ENCODE peak calls at places on chromosome 4, in ten cellular contexts. D, H, F, C, T, M, P, S, U and B are unnamed samples. For H3K4me1, the result is how much of the 10 kb centered on the place peaks cover.

GRCh38 chr4:8315343-8316250 is 46.0 kb downstream of the HTRA3 start:
- DNase-seq in F (peak), C (peak), H (no peak), D (no peak), T (peak), M (peak), S (no peak), P (peak), U (no peak), B (peak)

GRCh38 chr4:82696117-82696516 is 102.5 kb downstream of the SCD5 start:
- DNase-seq in S (no peak), U (no peak), T (no peak), D (no peak), M (no peak), C (no peak), F (no peak), H (no peak), P (no peak), B (no peak)

GRCh38 chr4:104743141-104743748 is 248.6 kb upstream of the CXXC4 start:
- DNase-seq in T (no peak), D (no peak), U (no peak), M (no peak), P (no peak), C (no peak), S (no peak), F (no peak), H (no peak), B (no peak)

GRCh38 chr4:181517521-181517920 is 725.7 kb upstream of the TENM3 start:
- DNase-seq in S (no peak), F (no peak), P (peak), C (no peak), T (no peak), D (no peak), H (no peak), M (no peak), U (no peak), B (no peak)

GRCh38 chr4:10015140-10015753 is 6.0 kb downstream of the SLC2A9 start:
- DNase-seq in H (no peak), F (no peak), C (no peak), D (peak), M (peak), P (peak), T (no peak), S (no peak), U (peak), B (peak)

GRCh38 chr4:38491854-38492478 is 172.0 kb upstream of the KLF3 start:
- DNase-seq in F (no peak), U (no peak), P (no peak), D (no peak), M (no peak), C (no peak), S (no peak), T (no peak), H (no peak), B (no peak)

GRCh38 chr4:139603576-139604387 is 47.8 kb upstream of the SETD7 start:
- DNase-seq in S (peak), D (no peak), U (peak), M (peak), H (no peak), T (peak), C (no peak), F (peak), P (peak), B (peak)

GRCh38 chr4:83876047-83876446 is 340.1 kb downstream of the GPAT3 start:
- DNase-seq in D (no peak), S (no peak), T (no peak), F (no peak), P (peak), M (no peak), H (no peak), C (no peak), U (no peak), B (no peak)

GRCh38 chr4:40197879-40198689 is 1.3 kb downstream of the RHOH start:
- DNase-seq in H (no peak), F (no peak), T (no peak), P (no peak), M (no peak), C (no peak), U (no peak), D (no peak), S (no peak), B (no peak)

GRCh38 chr4:153488719-153489384 is 22.7 kb downstream of the TMEM131L start:
- DNase-seq in P (no peak), M (no peak), H (no peak), U (no peak), C (peak), T (no peak), F (no peak), D (peak), S (no peak), B (peak)

GRCh38 chr4:6608758-6609414 is 31.6 kb upstream of the MRFAP1 start:
- DNase-seq in C (no peak), D (no peak), T (no peak), M (no peak), S (peak), F (no peak), U (no peak), P (no peak), H (no peak), B (no peak)

GRCh38 chr4:127479031-127479622 is 153.6 kb upstream of the INTU start:
- DNase-seq in H (no peak), M (peak), P (peak), C (no peak), S (peak), U (no peak), T (peak), D (no peak), F (peak), B (no peak)

GRCh38 chr4:68359508-68359907 is 9.6 kb upstream of the YTHDC1 start:
- DNase-seq in U (no peak), H (no peak), F (no peak), C (no peak), D (no peak), P (no peak), T (peak), M (no peak), S (no peak), B (no peak)

GRCh38 chr4:89836031-89836777 is 757 bp downstream of the SNCA start:
- DNase-seq in P (no peak), T (peak), H (no peak), C (no peak), S (peak), D (peak), U (no peak), F (no peak), M (no peak), B (no peak)

GRCh38 chr4:80610845-80611244 is 275.3 kb downstream of the CFAP299 start:
- DNase-seq in P (peak), S (no peak), T (no peak), H (no peak), U (peak), M (no peak), D (no peak), F (no peak), C (no peak), B (no peak)

GRCh38 chr4:7244343-7244680 is 52.0 kb downstream of the SORCS2 start:
- DNase-seq in F (no peak), P (no peak), U (no peak), M (no peak), H (no peak), C (no peak), D (no peak), T (no peak), S (no peak), B (no peak)

GRCh38 chr4:182808673-182809416 is 108.3 kb downstream of the DCTD start:
- DNase-seq in M (no peak), D (no peak), F (no peak), H (peak), T (peak), C (no peak), U (no peak), P (peak), S (no peak), B (no peak)

GRCh38 chr4:166198516-166198915 is 325.5 kb downstream of the TLL1 start:
- DNase-seq in F (no peak), M (no peak), H (no peak), P (no peak), T (no peak), D (no peak), S (no peak), U (no peak), C (no peak), B (no peak)

GRCh38 chr4:57037982-57038604 is 59.4 kb downstream of the POLR2B start:
- DNase-seq in U (peak), T (peak), M (no peak), S (peak), F (peak), P (peak), D (peak), H (no peak), C (peak), B (peak)

GRCh38 chr4:3062466-3062865 is 11.9 kb downstream of the HTT-AS start:
- DNase-seq in U (no peak), S (no peak), H (no peak), D (no peak), F (no peak), T (peak), M (no peak), P (peak), C (no peak), B (no peak)

DNA sequence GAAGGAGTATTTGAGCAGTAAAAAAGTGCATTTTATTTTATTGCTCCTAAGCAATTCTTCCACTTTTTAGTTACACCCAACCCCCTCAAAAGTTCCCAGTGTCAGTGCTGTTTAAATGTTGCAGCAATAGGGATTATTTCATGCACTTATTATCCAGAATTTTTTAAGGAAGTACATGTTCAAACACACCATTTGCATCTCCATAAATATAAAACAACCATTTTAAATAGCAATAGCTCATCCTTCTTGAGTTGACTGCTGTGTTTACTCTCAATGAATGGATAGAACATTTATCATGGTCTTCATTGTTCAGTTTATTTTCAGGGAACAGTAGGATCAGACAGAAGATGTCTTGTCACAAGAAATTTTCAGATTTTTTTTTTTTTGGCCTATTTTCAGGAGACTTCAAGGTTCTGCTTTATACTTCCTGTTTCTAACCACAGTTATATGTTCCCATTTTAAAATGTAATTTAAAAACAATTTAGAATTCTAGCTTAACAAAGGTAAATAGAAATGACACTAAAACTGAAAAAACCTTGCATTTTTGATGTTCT is 171.9 kb downstream of the TMA16 start:
- DNase-seq in F (no peak), S (no peak), C (no peak), H (no peak), P (no peak), U (no peak), T (no peak), M (no peak), D (no peak), B (no peak)
- H3K4me3 ChIP-seq in F (no peak), S (no peak), C (no peak), H (peak), P (no peak), U (no peak), T (no peak), M (no peak), D (no peak), B (no peak)

GRCh38 chr4:99855677-99856076 is 38.5 kb downstream of the LAMTOR3 start:
- DNase-seq in H (no peak), D (no peak), F (no peak), P (no peak), M (no peak), C (no peak), S (no peak), U (no peak), T (no peak), B (no peak)

GRCh38 chr4:99853190-99853589 is 36.6 kb downstream of the DAPP1 start:
- DNase-seq in C (no peak), D (no peak), F (no peak), S (no peak), P (no peak), M (no peak), H (no peak), U (no peak), T (no peak), B (no peak)

GRCh38 chr4:99853993-99854392 is 37.4 kb downstream of the DAPP1 start:
- DNase-seq in F (no peak), P (no peak), S (no peak), T (no peak), D (no peak), C (no peak), M (no peak), H (no peak), U (no peak), B (no peak)

GRCh38 chr4:99848576-99848975 is 31.9 kb downstream of the DAPP1 start:
- DNase-seq in S (no peak), F (no peak), P (no peak), C (no peak), H (no peak), U (no peak), D (no peak), M (no peak), T (no peak), B (no peak)

GRCh38 chr4:99852199-99852718 is 35.6 kb downstream of the DAPP1 start:
- DNase-seq in H (no peak), T (no peak), F (no peak), P (no peak), S (no peak), U (no peak), D (no peak), C (no peak), M (no peak), B (no peak)
- H3K4me1 ChIP-seq in H (under half), T (under half), F (under half), P (under half), S (under half), U (under half), D (under half), C (under half), M (under half), B (under half)

DNA sequence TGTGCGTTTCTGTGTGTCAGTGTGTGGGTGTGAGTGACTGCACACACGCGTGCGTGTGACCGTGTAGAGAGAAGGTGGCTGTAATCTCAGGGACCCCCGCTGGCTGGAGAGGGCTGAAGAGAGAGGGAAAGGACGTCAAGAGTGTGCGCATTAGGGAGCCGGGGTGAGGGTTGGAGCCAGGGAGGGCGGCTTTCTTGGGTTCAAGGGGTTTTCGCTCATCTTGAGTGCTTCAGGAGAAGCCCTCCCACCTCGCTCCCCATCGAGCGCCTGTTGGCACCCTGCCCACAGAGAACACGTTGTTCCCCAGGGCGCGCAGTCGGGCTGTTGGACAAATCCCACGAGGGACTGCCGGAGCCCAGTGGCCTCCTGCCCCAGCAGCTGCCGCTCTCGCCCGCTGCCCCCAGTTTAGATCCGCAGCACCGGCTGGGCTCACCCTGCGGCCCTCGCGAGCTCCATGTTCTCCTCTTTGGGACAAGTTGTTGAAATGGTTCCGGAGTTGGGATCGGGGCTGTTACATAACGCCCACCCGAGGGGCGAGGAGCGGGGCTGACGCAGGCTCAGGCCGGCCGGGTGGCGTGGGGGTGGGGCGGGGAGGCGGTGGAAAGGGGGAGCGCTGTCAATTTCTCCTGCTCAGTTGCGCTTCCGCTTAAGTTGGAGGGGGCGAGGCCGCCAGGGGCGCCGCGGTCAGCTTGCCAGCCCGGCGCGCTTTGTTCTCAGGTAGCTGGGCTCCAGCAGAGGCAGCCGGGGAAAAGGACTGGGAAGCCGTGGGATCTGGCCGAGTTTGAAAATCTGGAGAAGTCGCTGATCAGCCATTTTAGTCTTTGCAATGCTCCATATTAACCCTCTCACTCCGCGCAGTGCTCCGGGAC is 1.6 kb downstream of the GRIA2 start:
- DNase-seq in C (no peak), S (no peak), D (no peak), T (no peak), F (no peak), H (no peak), P (no peak), M (no peak), U (no peak), B (no peak)
- H3K27ac ChIP-seq in C (no peak), S (no peak), D (no peak), T (no peak), F (no peak), H (no peak), P (no peak), M (no peak), U (no peak), B (no peak)

GRCh38 chr4:62835579-62835978 is 1573.7 kb downstream of the TECRL start:
- DNase-seq in F (no peak), P (no peak), H (no peak), S (no peak), T (no peak), M (no peak), D (no peak), U (no peak), C (no peak), B (no peak)
- H3K4me3 ChIP-seq in F (no peak), P (no peak), H (no peak), S (no peak), T (no peak), M (no peak), D (no peak), U (no peak), C (no peak), B (no peak)

DNA sequence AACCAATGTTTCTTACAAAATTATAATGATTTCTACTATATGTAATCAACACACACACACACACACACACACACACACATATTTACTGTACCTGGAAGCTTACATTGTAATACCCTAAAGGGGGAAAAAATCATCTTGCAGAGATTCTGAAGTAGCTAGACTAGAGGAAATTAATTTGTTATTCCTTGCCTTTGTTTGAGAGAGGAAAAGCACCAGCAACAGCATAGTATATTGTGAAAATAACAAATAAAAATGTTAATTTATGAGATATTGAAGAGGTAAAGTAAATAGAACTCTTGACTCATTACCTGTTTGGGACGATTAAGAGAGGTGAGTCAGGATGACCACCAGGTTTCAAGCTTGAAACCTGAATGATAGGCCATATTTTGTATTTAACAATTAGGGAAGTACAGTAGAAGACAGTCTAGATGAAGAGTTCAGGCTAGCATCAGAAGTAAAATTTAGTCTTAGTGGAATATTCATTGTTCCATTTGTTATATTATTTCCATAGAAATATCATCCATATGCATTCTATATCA is 873.4 kb upstream of the PCDH10 start:
- DNase-seq in D (no peak), U (no peak), F (no peak), M (no peak), T (no peak), C (no peak), S (no peak), H (no peak), P (no peak), B (no peak)
- H3K4me1 ChIP-seq in D (under half), U (under half), F (under half), M (under half), T (under half), C (under half), S (under half), H (under half), P (under half), B (under half)

GRCh38 chr4:184363258-184363657 is 111.1 kb downstream of the IRF2 start:
- DNase-seq in C (no peak), H (no peak), P (no peak), U (no peak), T (no peak), D (no peak), M (no peak), S (no peak), F (no peak), B (no peak)

GRCh38 chr4:184359905-184360304 is 114.4 kb downstream of the IRF2 start:
- DNase-seq in M (no peak), S (no peak), U (peak), P (no peak), H (no peak), T (no peak), D (no peak), C (no peak), F (no peak), B (no peak)

GRCh38 chr4:184358521-184359232 is 115.7 kb downstream of the IRF2 start:
- DNase-seq in C (no peak), D (no peak), H (no peak), F (no peak), U (no peak), M (no peak), S (no peak), P (no peak), T (no peak), B (no peak)

GRCh38 chr4:184362338-184362737 is 112.0 kb downstream of the IRF2 start:
- DNase-seq in M (no peak), D (no peak), H (no peak), P (no peak), C (no peak), S (no peak), U (no peak), F (no peak), T (peak), B (no peak)

GRCh38 chr4:184361443-184361842 is 112.9 kb downstream of the IRF2 start:
- DNase-seq in P (peak), F (no peak), M (no peak), U (peak), C (no peak), D (no peak), H (no peak), S (no peak), T (no peak), B (no peak)
- H3K27ac ChIP-seq in P (no peak), F (no peak), M (no peak), U (no peak), C (no peak), D (no peak), H (no peak), S (no peak), T (no peak), B (no peak)

DNA sequence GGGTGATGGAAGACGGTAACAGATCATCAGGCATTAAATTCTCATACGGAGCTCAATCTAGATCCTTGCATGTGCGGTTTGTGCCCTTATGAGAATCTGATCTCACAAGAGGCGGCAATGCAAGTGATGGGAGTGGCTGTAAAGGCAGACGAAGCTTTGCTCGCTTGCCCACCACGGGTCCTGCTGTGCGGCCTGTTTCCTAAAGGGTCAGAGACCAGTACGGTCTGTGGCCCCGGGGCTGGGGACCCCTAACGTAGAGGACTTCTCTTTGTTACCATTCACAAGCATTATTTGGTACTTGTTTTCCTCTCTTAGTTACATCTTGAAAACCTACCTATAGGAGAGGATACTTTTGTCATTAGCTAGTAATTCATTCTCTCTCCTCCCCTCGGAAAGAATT is 221.0 kb downstream of the ADAM29 start:
- DNase-seq in T (no peak), D (no peak), U (no peak), C (no peak), M (no peak), S (no peak), F (no peak), P (no peak), H (no peak), B (no peak)
- H3K4me3 ChIP-seq in T (no peak), D (no peak), U (no peak), C (no peak), M (no peak), S (no peak), F (no peak), P (no peak), H (no peak), B (no peak)

DNA sequence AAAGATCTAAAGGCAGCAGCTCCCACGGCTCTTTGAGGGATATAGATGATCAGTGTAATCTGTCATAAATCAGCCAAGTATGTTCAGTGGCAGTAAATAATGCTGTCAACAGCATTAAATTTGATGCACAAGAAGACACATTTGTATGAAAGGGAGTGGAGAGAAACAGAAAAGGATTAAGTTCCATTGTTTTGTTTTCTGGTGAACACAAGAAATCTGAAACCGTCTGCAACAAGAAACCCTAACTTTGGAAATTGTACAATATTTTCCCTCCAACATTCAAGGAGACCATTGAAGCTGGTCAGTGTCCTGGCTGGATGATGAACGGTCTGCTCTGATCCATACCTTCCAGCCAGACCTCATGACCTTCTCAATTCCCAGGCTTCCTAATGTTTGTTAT is 27.6 kb upstream of the C1QTNF7 start:
- DNase-seq in S (no peak), U (no peak), C (no peak), M (no peak), F (no peak), T (no peak), P (no peak), D (no peak), H (no peak), B (no peak)
- H3K4me1 ChIP-seq in S (under half), U (under half), C (under half), M (under half), F (under half), T (under half), P (under half), D (under half), H (under half), B (under half)